ENCODE peak calls at places on chromosomes 12 and 14, in five cellular contexts. Q, F, X, V and B are unnamed samples.

GRCh38 chr14:68549966-68550705 is 242.7 kb downstream of the ZFP36L1 start:
- DNase-seq in F (no peak), X (no peak), V (no peak), Q (peak), B (no peak)

GRCh38 chr12:71436696-71437095 is 2.9 kb upstream of the LGR5 start:
- DNase-seq in Q (no peak), F (no peak), X (no peak), V (no peak), B (no peak)

GRCh38 chr12:77571768-77572167 is 258.9 kb upstream of the NAV3 start:
- DNase-seq in Q (no peak), V (no peak), X (no peak), F (no peak), B (no peak)

GRCh38 chr14:99910337-99911268 is 117.4 kb downstream of the EML1 start:
- DNase-seq in Q (peak), V (no peak), F (no peak), X (no peak), B (no peak)

GRCh38 chr12:21529456-21529855 is 3.4 kb downstream of the SPX start:
- DNase-seq in Q (no peak), V (no peak), F (no peak), X (no peak), B (no peak)

GRCh38 chr12:53974084-53975018 is at the start of gene HOTAIR:
- DNase-seq in V (no peak), Q (no peak), X (no peak), F (no peak), B (no peak)

GRCh38 chr14:100747021-100747586 is 20.4 kb downstream of the DLK1 start:
- DNase-seq in F (no peak), X (no peak), V (no peak), Q (peak), B (no peak)

GRCh38 chr14:68733086-68733621 is 59.7 kb downstream of the ZFP36L1 start:
- DNase-seq in F (no peak), Q (peak), X (peak), V (no peak), B (no peak)

GRCh38 chr12:91563011-91563410 is 380.4 kb upstream of the DCN start:
- DNase-seq in X (no peak), Q (no peak), F (no peak), V (no peak), B (no peak)

GRCh38 chr14:64845878-64846277 is 33.8 kb downstream of the SPTB start:
- DNase-seq in X (no peak), F (no peak), Q (peak), V (no peak), B (no peak)